ENCODE peak calls at places on chromosomes 3 and 15, in ten cellular contexts. F is ovary, E is A549, R is GM12865, Z is fibroblast of lung, W is MCF 10A, M is cardiac muscle cell, T is cerebellar cortex, S is AG08396, C is substantia nigra. J is an unnamed sample.

GRCh38 chr15:32979710-32980109 is 214.8 kb downstream of the FMN1 start:
- DNase-seq in C (no peak), M (no peak), S (peak), F (no peak), Z (peak), T (no peak), R (no peak), E (no peak), W (no peak), J (peak)

GRCh38 chr3:122078235-122078935 is 23.2 kb downstream of the CD86 start:
- DNase-seq in T (no peak), C (no peak), M (no peak), Z (no peak), S (no peak), W (no peak), F (no peak), E (no peak), R (peak), J (no peak)

GRCh38 chr15:42759093-42759492 is 22.2 kb upstream of the CDAN1 start:
- DNase-seq in Z (no peak), E (no peak), W (no peak), R (no peak), C (no peak), T (no peak), S (no peak), F (no peak), M (no peak), J (no peak)

GRCh38 chr15:65379986-65380385 is 2.2 kb upstream of the IGDCC3 start:
- DNase-seq in S (no peak), F (no peak), R (no peak), W (no peak), E (no peak), Z (no peak), M (no peak), C (no peak), T (no peak), J (no peak)

GRCh38 chr15:95259513-95259912 is 1028.2 kb downstream of the MCTP2 start:
- DNase-seq in Z (peak), S (peak), F (peak), E (peak), T (peak), M (peak), W (peak), C (peak), R (peak), J (peak)

GRCh38 chr3:188507244-188507720 is 353.3 kb downstream of the LPP start:
- DNase-seq in E (no peak), T (no peak), M (peak), S (peak), R (no peak), F (no peak), Z (peak), W (peak), C (no peak), J (peak)

GRCh38 chr15:98896802-98897732 is 110.5 kb downstream of the PGPEP1L start:
- DNase-seq in F (no peak), R (no peak), T (no peak), Z (peak), M (no peak), E (peak), C (no peak), W (peak), S (peak), J (peak)

GRCh38 chr3:66744986-66745385 is 244.2 kb upstream of the LRIG1 start:
- DNase-seq in F (no peak), M (no peak), C (no peak), T (no peak), W (peak), Z (peak), R (no peak), S (no peak), E (no peak), J (no peak)

GRCh38 chr3:193883551-193883950 is 252.4 kb upstream of the HES1 start:
- DNase-seq in M (no peak), T (no peak), F (no peak), C (no peak), W (peak), E (no peak), S (no peak), R (no peak), Z (peak), J (no peak)

GRCh38 chr3:150372320-150373118 is 35.6 kb upstream of the TSC22D2 start:
- DNase-seq in T (no peak), S (peak), R (peak), C (no peak), F (no peak), W (no peak), E (peak), M (no peak), Z (peak), J (peak)

GRCh38 chr15:39588531-39589192 is 7.8 kb downstream of the THBS1 start:
- DNase-seq in W (no peak), F (no peak), E (no peak), M (no peak), R (no peak), C (no peak), T (no peak), S (no peak), Z (peak), J (peak)

GRCh38 chr15:29129221-29129620 is 140.4 kb downstream of the NSMCE3 start:
- DNase-seq in S (no peak), E (no peak), M (no peak), R (no peak), W (no peak), Z (no peak), F (peak), C (no peak), T (no peak), J (no peak)

GRCh38 chr15:34609658-34610057 is 26.2 kb upstream of the GOLGA8B start:
- DNase-seq in Z (no peak), R (peak), S (no peak), E (no peak), T (peak), M (peak), F (no peak), C (no peak), W (no peak), J (no peak)

J was measured in adipocyte.